ENCODE peak calls at places on chromosomes 2 and 18, in four cellular contexts. G is NCI-H1092 treated with DMSO at 0.1 percent for 48 hours, B is activated T-cell treated with anti-CD3 and anti-CD28 coated beads for 48 hours, X is pons. M is an unnamed sample.

GRCh38 chr18:58578835-58579560 is 49.9 kb downstream of the ALPK2 start:
- DNase-seq in G (no peak), B (no peak), X (no peak), M (no peak)

GRCh38 chr18:56541790-56542189 is 96.6 kb downstream of the TXNL1 start:
- DNase-seq in B (no peak), X (no peak), G (no peak), M (no peak)

GRCh38 chr18:55069497-55069896 is 110.2 kb upstream of the CCDC68 start:
- DNase-seq in B (no peak), G (no peak), X (no peak), M (no peak)

GRCh38 chr2:238821391-238821790 is 26.5 kb upstream of the TWIST2 start:
- DNase-seq in X (no peak), B (no peak), G (no peak), M (no peak)

GRCh38 chr2:30195011-30195410 is 36.3 kb upstream of the LBH start:
- DNase-seq in B (no peak), X (no peak), G (no peak), M (no peak)

GRCh38 chr18:22015156-22015555 is 154.2 kb upstream of the GATA6 start:
- DNase-seq in B (no peak), G (no peak), X (no peak), M (no peak)

GRCh38 chr2:46778516-46778915 is 137.1 kb downstream of the MCFD2 start:
- DNase-seq in X (peak), B (no peak), G (no peak), M (no peak)

GRCh38 chr2:179790235-179790895 is 71.0 kb downstream of the ZNF385B start:
- DNase-seq in X (no peak), G (no peak), B (no peak), M (no peak)

GRCh38 chr18:32317651-32318050 is 127.8 kb downstream of the MEP1B start:
- DNase-seq in G (no peak), B (no peak), X (no peak), M (peak)

GRCh38 chr2:113812204-113812603 is 55.8 kb upstream of the SLC35F5 start:
- DNase-seq in B (no peak), G (no peak), X (no peak), M (no peak)

GRCh38 chr2:58427572-58428285 is 186.6 kb upstream of the FANCL start:
- DNase-seq in B (no peak), X (peak), G (peak), M (peak)

GRCh38 chr2:233386382-233387041 is 32.2 kb downstream of the DGKD start:
- DNase-seq in G (no peak), X (no peak), B (no peak), M (no peak)

GRCh38 chr2:118975133-118975532 is 33.1 kb downstream of the MARCO start:
- DNase-seq in B (no peak), X (no peak), G (no peak), M (no peak)

GRCh38 chr2:191691016-191691725 is 13.2 kb downstream of the NABP1 start:
- DNase-seq in G (peak), B (no peak), X (peak), M (peak)

GRCh38 chr18:39825485-39825884 is 2129.5 kb upstream of the PIK3C3 start:
- DNase-seq in B (no peak), X (no peak), G (peak), M (no peak)

GRCh38 chr2:36609507-36609906 is 11.5 kb upstream of the FEZ2 start:
- DNase-seq in X (no peak), G (no peak), B (no peak), M (no peak)

GRCh38 chr2:24613154-24613814 is 122.2 kb downstream of the NCOA1 start:
- DNase-seq in G (peak), X (no peak), B (no peak), M (no peak)

GRCh38 chr2:120403676-120404075 is 57.7 kb downstream of the INHBB start:
- DNase-seq in B (no peak), G (no peak), X (no peak), M (no peak)

GRCh38 chr2:241153616-241154015 is 3.3 kb downstream of the PPP1R7 start:
- DNase-seq in X (no peak), G (no peak), B (no peak), M (no peak)

GRCh38 chr2:667332-668000 is 9.7 kb downstream of the TMEM18 start:
- DNase-seq in B (no peak), X (no peak), G (no peak), M (peak)

GRCh38 chr2:238207006-238207405 is 3.5 kb upstream of the ILKAP start:
- DNase-seq in B (no peak), X (no peak), G (no peak), M (no peak)

GRCh38 chr2:220071716-220072115 is 444.3 kb downstream of the SLC4A3 start:
- DNase-seq in G (no peak), B (no peak), X (no peak), M (no peak)

GRCh38 chr2:167253025-167253424 is 364.7 kb downstream of the XIRP2 start:
- DNase-seq in X (no peak), B (no peak), G (no peak), M (peak)

GRCh38 chr18:45962461-45962860 is 4.7 kb downstream of the EPG5 start:
- DNase-seq in B (no peak), G (no peak), X (peak), M (peak)

GRCh38 chr18:50428531-50429206 is 53.8 kb downstream of the SKA1 start:
- DNase-seq in G (no peak), B (no peak), X (no peak), M (no peak)

GRCh38 chr18:11909597-11910026 is 1.5 kb upstream of the MPPE1 start:
- DNase-seq in B (no peak), G (no peak), X (peak), M (no peak)

GRCh38 chr2:170368370-170368769 is 190.4 kb downstream of the MYO3B start:
- DNase-seq in G (no peak), X (no peak), B (no peak), M (no peak)

GRCh38 chr18:75276813-75277628 is 66.4 kb downstream of the TSHZ1 start:
- DNase-seq in B (no peak), X (no peak), G (no peak), M (no peak)

GRCh38 chr2:201580486-201580885 is 62.8 kb downstream of the TMEM237 start:
- DNase-seq in G (no peak), B (no peak), X (no peak), M (peak)

GRCh38 chr2:83233284-83233683 is 1225.8 kb downstream of the SUCLG1 start:
- DNase-seq in X (no peak), G (no peak), B (no peak), M (no peak)

GRCh38 chr2:46393352-46393820 is 86.0 kb upstream of the TMEM247 start:
- DNase-seq in G (no peak), X (no peak), B (no peak), M (no peak)

GRCh38 chr2:235591921-235592320 is 98.1 kb downstream of the AGAP1 start:
- DNase-seq in B (no peak), G (no peak), X (no peak), M (no peak)

GRCh38 chr2:107137711-107138110 is 251.7 kb upstream of the ST6GAL2 start:
- DNase-seq in B (no peak), G (no peak), X (no peak), M (no peak)

GRCh38 chr2:239930378-239930777 is 94.8 kb downstream of the NDUFA10 start:
- DNase-seq in G (no peak), X (no peak), B (no peak), M (no peak)

GRCh38 chr2:145157626-145158025 is 637.7 kb upstream of the ZEB2 start:
- DNase-seq in G (no peak), X (no peak), B (no peak), M (no peak)

GRCh38 chr2:47357475-47357874 is 45.5 kb upstream of the MSH2 start:
- DNase-seq in X (no peak), G (no peak), B (no peak), M (peak)

GRCh38 chr2:173446722-173447121 is 92.0 kb downstream of the CDCA7 start:
- DNase-seq in B (no peak), G (no peak), X (no peak), M (no peak)

GRCh38 chr18:596288-596881 is 403 bp upstream of the CLUL1 start:
- DNase-seq in G (no peak), B (no peak), X (no peak), M (no peak)

GRCh38 chr2:226742346-226742745 is 57.3 kb downstream of the IRS1 start:
- DNase-seq in G (peak), B (no peak), X (peak), M (peak)

GRCh38 chr2:109448946-109449788 is 164.6 kb downstream of the SEPTIN10 start:
- DNase-seq in B (no peak), G (peak), X (peak), M (no peak)